ENCODE peak calls at places on chromosomes 4 and X, in four cellular contexts. One of them, this sample, is unnamed.

GRCh38 chr4:15655223-15656037 is at the start of gene FBXL5:
- DNase-seq in CD8-positive, alpha-beta memory T cell: peak; percentile 87
- DNase-seq in right cardiac atrium: peak; percentile 94
- DNase-seq in ovary: peak; percentile 76
- DNase-seq in this sample: peak; percentile 73

GRCh38 chrX:332916-333610 is 14.5 kb upstream of the GTPBP6 start:
- DNase-seq in CD8-positive, alpha-beta memory T cell: no peak
- DNase-seq in right cardiac atrium: peak; percentile 32
- DNase-seq in ovary: no peak
- DNase-seq in this sample: no peak

GRCh38 chr4:118381902-118382301 is 29.1 kb upstream of the PRSS12 start:
- DNase-seq in CD8-positive, alpha-beta memory T cell: no peak
- DNase-seq in right cardiac atrium: no peak
- DNase-seq in ovary: no peak
- DNase-seq in this sample: no peak

GRCh38 chrX:10356979-10357378 is 200.2 kb downstream of the CLCN4 start:
- DNase-seq in CD8-positive, alpha-beta memory T cell: no peak
- DNase-seq in right cardiac atrium: no peak
- DNase-seq in ovary: no peak
- DNase-seq in this sample: no peak

GRCh38 chr4:68906238-68907137 is 45.1 kb downstream of the UGT2A3 start:
- DNase-seq in CD8-positive, alpha-beta memory T cell: no peak
- DNase-seq in right cardiac atrium: peak; percentile 33
- DNase-seq in ovary: peak; percentile 13
- DNase-seq in this sample: no peak

GRCh38 chr4:8080754-8081065 is 77.9 kb downstream of the ABLIM2 start:
- DNase-seq in CD8-positive, alpha-beta memory T cell: no peak
- DNase-seq in right cardiac atrium: no peak
- DNase-seq in ovary: no peak
- DNase-seq in this sample: no peak

GRCh38 chr4:8495803-8496202 is 55.2 kb downstream of the TRMT44 start:
- DNase-seq in CD8-positive, alpha-beta memory T cell: no peak
- DNase-seq in right cardiac atrium: no peak
- DNase-seq in ovary: no peak
- DNase-seq in this sample: peak; percentile 8

GRCh38 chr4:113064244-113064643 is 14.8 kb downstream of the ANK2 start:
- DNase-seq in CD8-positive, alpha-beta memory T cell: no peak
- DNase-seq in right cardiac atrium: no peak
- DNase-seq in ovary: no peak
- DNase-seq in this sample: no peak

GRCh38 chrX:39022106-39022505 is 220.8 kb downstream of the MID1IP1 start:
- DNase-seq in CD8-positive, alpha-beta memory T cell: no peak
- DNase-seq in right cardiac atrium: no peak
- DNase-seq in ovary: no peak
- DNase-seq in this sample: no peak

GRCh38 chrX:148024425-148025148 is 43.5 kb downstream of the FMR1NB start:
- DNase-seq in CD8-positive, alpha-beta memory T cell: no peak
- DNase-seq in right cardiac atrium: no peak
- DNase-seq in ovary: no peak
- DNase-seq in this sample: no peak

GRCh38 chr4:7428261-7429068 is 6.3 kb downstream of the PSAPL1 start:
- DNase-seq in CD8-positive, alpha-beta memory T cell: no peak
- DNase-seq in right cardiac atrium: no peak
- DNase-seq in ovary: peak; percentile 2
- DNase-seq in this sample: no peak

GRCh38 chrX:150303386-150304097 is 59.6 kb upstream of the MAMLD1 start:
- DNase-seq in CD8-positive, alpha-beta memory T cell: no peak
- DNase-seq in right cardiac atrium: no peak
- DNase-seq in ovary: no peak
- DNase-seq in this sample: no peak
- H3K4me3 ChIP-seq in CD8-positive, alpha-beta memory T cell: no peak overlapping the region
- H3K4me3 ChIP-seq in right cardiac atrium: no peak overlapping the region
- H3K4me3 ChIP-seq in ovary: no peak overlapping the region
- H3K4me3 ChIP-seq in this sample: no peak overlapping the region

GRCh38 chr4:26859762-26860156 is 882 bp upstream of the STIM2 start:
- DNase-seq in CD8-positive, alpha-beta memory T cell: no peak
- DNase-seq in right cardiac atrium: no peak
- DNase-seq in ovary: no peak
- DNase-seq in this sample: no peak
- H3K4me3 ChIP-seq in CD8-positive, alpha-beta memory T cell: peak overlapping the region; percentile 84
- H3K4me3 ChIP-seq in right cardiac atrium: peak overlapping the region; percentile 91
- H3K4me3 ChIP-seq in ovary: peak overlapping the region; percentile 82
- H3K4me3 ChIP-seq in this sample: peak overlapping the region; percentile 70

GRCh38 chr4:62490635-62491034 is 1290.5 kb downstream of the ADGRL3 start:
- DNase-seq in CD8-positive, alpha-beta memory T cell: no peak
- DNase-seq in right cardiac atrium: no peak
- DNase-seq in ovary: no peak
- DNase-seq in this sample: no peak
- H3K4me3 ChIP-seq in CD8-positive, alpha-beta memory T cell: no peak overlapping the region
- H3K4me3 ChIP-seq in right cardiac atrium: no peak overlapping the region
- H3K4me3 ChIP-seq in ovary: no peak overlapping the region
- H3K4me3 ChIP-seq in this sample: no peak overlapping the region

DNA sequence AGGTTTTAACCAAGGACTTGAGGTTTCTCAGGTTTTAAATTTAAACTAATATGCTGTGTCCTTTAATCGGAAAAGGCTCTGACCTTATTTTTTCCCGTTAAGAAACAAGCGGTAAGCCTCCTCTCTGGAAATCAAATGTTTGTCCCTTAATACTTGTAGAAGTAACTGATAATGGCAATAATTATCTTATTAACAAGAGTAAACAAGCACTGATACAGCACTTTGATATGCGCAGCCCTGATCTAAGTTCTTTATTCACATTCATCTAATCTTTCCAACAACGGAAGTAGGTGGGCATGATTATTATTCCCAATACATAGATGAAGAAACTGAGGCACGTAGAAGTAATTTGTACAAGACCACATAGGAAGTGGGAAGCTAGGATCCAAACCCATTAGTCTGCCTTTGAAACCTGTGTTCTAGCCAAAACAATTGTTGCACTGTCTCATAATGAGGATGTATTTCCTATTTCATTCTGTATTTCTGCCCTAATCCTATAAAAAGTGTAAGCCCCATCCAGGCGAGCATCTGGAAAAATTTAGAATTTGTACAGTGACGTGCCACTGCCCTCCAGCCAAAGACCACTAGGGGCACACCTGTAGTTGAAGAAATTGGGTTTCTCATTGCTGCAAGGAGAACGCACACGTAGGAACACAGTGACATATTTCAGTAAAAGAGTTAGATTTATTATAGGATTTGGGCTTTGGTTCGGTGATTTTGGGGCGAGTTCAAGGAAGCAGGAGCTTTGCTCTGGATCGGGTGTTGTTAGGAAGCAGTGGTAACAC is 605 bp downstream of the CXorf58 start:
- DNase-seq in CD8-positive, alpha-beta memory T cell: no peak
- DNase-seq in right cardiac atrium: no peak
- DNase-seq in ovary: no peak
- DNase-seq in this sample: no peak
- H3K4me3 ChIP-seq in CD8-positive, alpha-beta memory T cell: peak overlapping the region; percentile 43
- H3K4me3 ChIP-seq in right cardiac atrium: peak overlapping the region; percentile 16
- H3K4me3 ChIP-seq in ovary: peak overlapping the region; percentile 60
- H3K4me3 ChIP-seq in this sample: peak overlapping the region; percentile 69

GRCh38 chr4:6221296-6221850 is 21.0 kb upstream of the JAKMIP1 start:
- DNase-seq in CD8-positive, alpha-beta memory T cell: no peak
- DNase-seq in right cardiac atrium: no peak
- DNase-seq in ovary: no peak
- DNase-seq in this sample: no peak
- H3K4me3 ChIP-seq in CD8-positive, alpha-beta memory T cell: no peak overlapping the region
- H3K4me3 ChIP-seq in right cardiac atrium: peak overlapping the region; percentile 35
- H3K4me3 ChIP-seq in ovary: no peak overlapping the region
- H3K4me3 ChIP-seq in this sample: no peak overlapping the region

This sample was measured in Jurkat, Clone E6-1.